ENCODE peak calls at places on chromosomes 4 and X, in six cellular contexts. H is tibial nerve, J is SK-N-SH, A is suprapubic skin, N is A549, I is GM12878. V is an unnamed sample. For H3K9me3, the result is how much of the 10 kb centered on the place peaks cover.

GRCh38 chr4:176981551-176981950 is 188.8 kb upstream of the VEGFC start:
- DNase-seq in H (no peak), N (no peak), I (no peak), J (no peak), A (no peak), V (no peak)

GRCh38 chr4:7273741-7274297 is 81.5 kb downstream of the SORCS2 start:
- DNase-seq in J (no peak), I (no peak), A (no peak), N (no peak), H (no peak), V (no peak)

GRCh38 chr4:133424611-133425010 is 275.5 kb downstream of the PCDH10 start:
- DNase-seq in N (no peak), I (no peak), J (no peak), A (no peak), H (no peak), V (no peak)

GRCh38 chr4:40749717-40750460 is at the start of gene NSUN7:
- DNase-seq in A (peak), H (no peak), N (peak), I (no peak), J (peak), V (peak)

GRCh38 chr4:171880136-171880535 is 66.9 kb downstream of the GALNTL6 start:
- DNase-seq in A (no peak), H (no peak), J (no peak), I (no peak), N (peak), V (no peak)

GRCh38 chr4:160318567-160319220 is 1215.8 kb downstream of the RAPGEF2 start:
- DNase-seq in I (no peak), N (no peak), A (no peak), J (no peak), H (no peak), V (no peak)

GRCh38 chrX:93404121-93404520 is 269.3 kb downstream of the NAP1L3 start:
- DNase-seq in N (no peak), H (no peak), I (no peak), A (no peak), J (no peak), V (no peak)

GRCh38 chr4:128427832-128428366 is 140.3 kb upstream of the PGRMC2 start:
- DNase-seq in N (peak), A (no peak), I (no peak), J (peak), H (peak), V (no peak)

GRCh38 chrX:10525381-10525780 is 95.0 kb downstream of the MID1 start:
- DNase-seq in I (no peak), A (no peak), N (no peak), H (no peak), J (no peak), V (no peak)

GRCh38 chr4:89266128-89266527 is 41.5 kb downstream of the GPRIN3 start:
- DNase-seq in A (no peak), I (no peak), N (no peak), J (no peak), H (no peak), V (no peak)

GRCh38 chr4:139961344-139961948 is 192.5 kb downstream of the MAML3 start:
- DNase-seq in J (no peak), N (no peak), H (no peak), I (no peak), A (no peak), V (no peak)

GRCh38 chr4:13599159-13599558 is 28.4 kb downstream of the BOD1L1 start:
- DNase-seq in I (no peak), N (no peak), A (no peak), H (no peak), J (peak), V (no peak)

GRCh38 chrX:107713205-107714195 is 62.1 kb downstream of the TSC22D3 start:
- DNase-seq in J (no peak), H (no peak), A (peak), N (no peak), I (no peak), V (peak)

GRCh38 chr4:158860856-158861255 is 92.0 kb downstream of the FNIP2 start:
- DNase-seq in H (no peak), J (no peak), I (peak), N (no peak), A (no peak), V (no peak)

GRCh38 chrX:56232221-56233082 is at the start of gene KLF8:
- DNase-seq in N (no peak), J (no peak), H (peak), A (peak), I (no peak), V (peak)

GRCh38 chr4:152278505-152279301 is 257.2 kb downstream of the FBXW7 start:
- DNase-seq in H (no peak), A (peak), N (no peak), J (no peak), I (peak), V (no peak)

GRCh38 chrX:77743720-77744119 is 42.3 kb downstream of the ATRX start:
- DNase-seq in J (no peak), N (no peak), I (no peak), H (no peak), A (no peak), V (no peak)

GRCh38 chr4:182788197-182788596 is 129.0 kb downstream of the DCTD start:
- DNase-seq in A (no peak), H (no peak), N (no peak), I (no peak), J (no peak), V (no peak)

GRCh38 chrX:1487401-1487800 is 34.7 kb upstream of the ASMTL start:
- DNase-seq in A (peak), J (no peak), N (no peak), I (no peak), H (no peak), V (peak)

GRCh38 chr4:38078590-38079381 is 118.6 kb downstream of the PTTG2 start:
- DNase-seq in A (no peak), J (no peak), H (no peak), N (no peak), I (no peak), V (no peak)

GRCh38 chr4:112093636-112094202 is 51.5 kb upstream of the FAM241A start:
- DNase-seq in J (no peak), N (no peak), A (no peak), H (no peak), I (no peak), V (no peak)

GRCh38 chrX:30513284-30513683 is 64.3 kb downstream of the TASL start:
- DNase-seq in H (no peak), N (no peak), I (no peak), J (peak), A (no peak), V (no peak)

GRCh38 chr4:182724414-182724813 is 192.8 kb downstream of the DCTD start:
- DNase-seq in J (peak), H (no peak), A (no peak), I (no peak), N (no peak), V (no peak)

GRCh38 chr4:137768881-137769280 is 236.6 kb upstream of the PCDH18 start:
- DNase-seq in A (no peak), H (no peak), J (no peak), I (no peak), N (no peak), V (no peak)

GRCh38 chrX:47169726-47170515 is 23.7 kb upstream of the UBA1 start:
- DNase-seq in J (peak), A (peak), N (no peak), I (no peak), H (no peak), V (no peak)

GRCh38 chr4:128384091-128384520 is 96.5 kb upstream of the PGRMC2 start:
- DNase-seq in J (no peak), I (no peak), H (no peak), A (no peak), N (no peak), V (no peak)

GRCh38 chrX:121114691-121115090 is 67.3 kb downstream of the GLUD2 start:
- DNase-seq in A (no peak), N (no peak), H (no peak), I (no peak), J (no peak), V (no peak)

GRCh38 chrX:155966876-155967275 is 30.6 kb upstream of the IL9R start:
- DNase-seq in I (peak), N (peak), A (no peak), H (no peak), J (peak), V (no peak)

GRCh38 chrX:54411732-54412131 is 28.5 kb upstream of the TSR2 start:
- DNase-seq in A (no peak), N (no peak), I (no peak), J (no peak), H (no peak), V (no peak)

GRCh38 chr4:56730097-56730496 is 49.0 kb upstream of the HOPX start:
- DNase-seq in J (no peak), A (no peak), N (no peak), I (no peak), H (no peak), V (no peak)

DNA sequence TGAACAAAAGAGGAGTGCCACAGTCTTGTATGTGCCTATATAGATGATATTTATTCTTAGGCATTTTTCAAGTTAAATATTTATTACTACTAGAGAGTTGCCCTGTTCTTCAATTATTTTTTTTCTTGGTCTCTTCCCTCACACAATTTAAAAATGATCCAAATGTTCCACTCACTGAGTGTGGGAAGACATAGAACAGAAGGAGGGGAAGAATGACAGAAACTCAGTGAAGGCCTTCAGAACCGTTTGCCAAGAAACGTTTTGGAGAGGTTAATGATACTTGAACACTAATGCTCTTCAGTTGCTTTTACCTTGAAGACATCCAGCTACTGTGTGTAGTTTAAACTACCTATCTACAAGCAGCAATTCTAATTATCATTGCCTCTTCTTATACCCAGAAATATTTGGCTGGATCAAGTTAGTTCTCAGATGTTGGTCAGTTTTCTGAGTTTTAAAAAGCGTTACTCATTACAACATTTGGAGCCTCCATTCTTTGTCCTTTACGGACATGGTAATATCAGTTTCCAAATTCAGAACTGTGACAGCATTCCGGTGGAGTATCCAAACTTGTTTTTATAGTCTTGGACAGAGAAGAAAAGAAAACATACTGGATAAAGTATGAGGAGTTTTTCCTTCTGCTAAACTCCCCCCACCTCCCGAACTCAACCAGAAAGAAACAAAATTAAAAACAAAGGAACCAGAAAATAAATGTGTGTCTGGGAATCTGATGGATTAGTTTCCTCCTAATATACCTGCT is 389.7 kb downstream of the SPRY1 start:
- DNase-seq in I (no peak), H (no peak), N (no peak), J (no peak), A (no peak), V (no peak)
- TF ChIP-seq EP300 in I (no peak), H (no peak), N (no peak), J (no peak), A (no peak), V (no peak)

GRCh38 chrX:72421797-72422196 is 116.1 kb upstream of the CITED1 start:
- DNase-seq in N (no peak), J (no peak), A (no peak), H (no peak), I (no peak), V (no peak)
- H3K9me3 ChIP-seq in N (under half), J (under half), A (under half), H (under half), I (under half), V (under half)

DNA sequence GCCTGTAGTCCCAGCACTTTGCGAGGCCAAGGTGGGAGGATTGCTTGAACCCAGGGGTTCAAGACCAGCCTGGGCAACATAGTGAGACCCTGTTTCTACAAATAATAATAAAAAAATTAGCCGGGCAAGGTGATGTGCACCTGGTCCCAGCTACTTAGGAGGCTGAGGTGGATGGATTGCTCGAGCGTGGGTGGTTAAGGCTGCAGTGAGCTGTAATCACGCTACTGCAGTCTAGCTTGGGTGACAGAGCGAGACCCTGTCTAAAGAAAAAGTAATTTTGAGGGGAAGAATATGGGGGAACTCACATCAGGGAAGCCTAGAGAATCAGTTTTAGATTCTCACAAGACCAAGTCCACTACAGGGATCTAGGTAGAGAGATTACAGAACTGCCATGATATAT is 28.9 kb upstream of the LCORL start:
- DNase-seq in H (no peak), A (no peak), N (no peak), I (no peak), J (no peak), V (no peak)
- TF ChIP-seq EP300 in H (no peak), A (no peak), N (no peak), I (no peak), J (no peak), V (no peak)

DNA sequence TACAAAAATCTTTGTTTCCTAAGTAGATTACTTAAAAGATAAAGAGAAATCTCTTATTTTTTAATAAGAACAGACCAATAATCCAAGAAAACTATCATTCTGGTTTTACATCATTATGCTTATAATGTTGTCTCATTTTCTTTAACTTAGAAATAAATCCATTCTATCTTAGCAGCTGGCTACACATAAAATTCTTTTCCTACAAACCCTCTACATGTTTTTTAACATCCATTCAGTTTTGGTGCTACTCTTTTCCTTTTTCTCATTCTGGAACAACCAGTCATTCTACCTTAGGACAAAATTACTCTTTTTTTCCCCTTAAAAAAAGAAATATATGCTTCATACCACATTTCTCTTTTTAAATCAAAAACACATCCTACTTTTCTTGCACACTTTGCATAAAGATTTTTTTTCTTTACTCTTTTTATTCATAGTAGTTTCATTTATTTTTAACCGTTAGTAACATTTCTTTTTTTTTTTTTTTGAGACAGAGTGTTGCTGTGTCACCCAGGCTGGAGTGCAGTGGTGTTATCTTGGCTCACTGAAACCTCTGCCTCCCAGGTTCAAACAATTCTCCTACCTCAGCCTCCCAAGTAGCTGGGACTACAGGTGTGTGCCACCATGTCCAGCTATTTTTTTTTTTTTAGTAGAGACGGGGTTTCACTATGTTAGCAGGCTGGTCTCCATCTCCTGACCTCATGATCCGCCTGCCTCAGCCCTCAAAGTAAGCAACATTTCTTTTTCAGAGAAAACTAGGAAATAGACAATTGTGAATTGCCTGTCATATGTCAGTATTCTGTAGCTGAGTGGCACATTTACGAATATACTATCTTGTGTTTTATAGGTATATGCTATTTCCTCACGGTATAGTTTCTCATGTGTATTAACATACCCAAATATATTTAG is 562.8 kb downstream of the ADGRL3 start:
- DNase-seq in I (no peak), H (no peak), A (no peak), J (no peak), N (no peak), V (no peak)
- H3K9me3 ChIP-seq in I (under half), H (under half), A (under half), J (under half), N (under half), V (under half)

GRCh38 chr4:65669008-65669971 is 999 bp downstream of the EPHA5 start:
- DNase-seq in N (no peak), J (peak), H (no peak), I (no peak), A (peak), V (peak)

GRCh38 chr4:65671402-65671801 is 1.1 kb upstream of the EPHA5 start:
- DNase-seq in J (no peak), H (no peak), A (no peak), N (no peak), I (no peak), V (no peak)

GRCh38 chr4:65668201-65669007 is 1.9 kb downstream of the EPHA5 start:
- DNase-seq in H (peak), A (peak), J (peak), I (no peak), N (no peak), V (peak)

GRCh38 chr4:65669981-65670330 is 333 bp downstream of the EPHA5 start:
- DNase-seq in J (no peak), N (no peak), H (no peak), I (no peak), A (no peak), V (no peak)

GRCh38 chr4:65670331-65671031 is at the start of gene EPHA5:
- DNase-seq in H (peak), N (no peak), J (peak), I (no peak), A (peak), V (peak)
- TF ChIP-seq EP300 in H (no peak), N (no peak), J (no peak), I (no peak), A (no peak), V (no peak)

DNA sequence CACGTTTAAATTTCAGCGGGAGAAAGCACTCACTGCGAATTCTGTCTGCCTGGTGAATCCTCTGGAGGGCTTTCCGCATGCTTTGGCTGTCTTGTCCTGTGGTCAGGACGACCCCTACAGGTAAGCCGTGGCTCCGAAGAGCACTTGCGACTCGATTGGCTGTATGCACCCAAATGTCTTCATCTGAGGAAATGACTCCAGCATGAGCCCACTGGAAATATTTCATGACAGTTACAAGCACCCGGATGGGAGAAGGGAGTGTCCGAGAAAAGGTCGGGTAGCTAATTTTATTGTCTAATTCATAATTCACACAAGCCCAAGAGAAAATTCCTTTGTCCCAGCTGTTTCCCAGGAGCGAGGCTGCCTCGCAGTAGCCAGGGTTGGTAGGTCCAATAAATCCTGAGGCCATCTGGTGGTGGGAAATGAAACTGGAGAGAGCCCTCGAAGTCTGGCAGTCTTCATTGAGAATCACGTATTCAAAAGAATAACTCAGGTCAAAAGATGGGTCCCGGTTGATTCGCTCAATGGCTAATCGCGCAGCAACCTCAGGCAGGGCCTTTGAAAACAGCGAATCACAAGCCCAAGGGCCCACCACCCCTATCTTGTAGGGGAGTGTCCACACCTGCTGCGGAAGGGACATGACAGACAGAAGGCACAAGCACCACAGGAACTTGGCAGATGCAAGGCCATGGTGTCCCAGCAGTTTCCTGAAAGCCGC is 6.6 kb downstream of the GUCY2F start:
- DNase-seq in A (no peak), J (peak), I (no peak), N (peak), H (peak), V (no peak)
- H3K9me3 ChIP-seq in A (under half), J (under half), I (under half), N (under half), H (under half), V (under half)

DNA sequence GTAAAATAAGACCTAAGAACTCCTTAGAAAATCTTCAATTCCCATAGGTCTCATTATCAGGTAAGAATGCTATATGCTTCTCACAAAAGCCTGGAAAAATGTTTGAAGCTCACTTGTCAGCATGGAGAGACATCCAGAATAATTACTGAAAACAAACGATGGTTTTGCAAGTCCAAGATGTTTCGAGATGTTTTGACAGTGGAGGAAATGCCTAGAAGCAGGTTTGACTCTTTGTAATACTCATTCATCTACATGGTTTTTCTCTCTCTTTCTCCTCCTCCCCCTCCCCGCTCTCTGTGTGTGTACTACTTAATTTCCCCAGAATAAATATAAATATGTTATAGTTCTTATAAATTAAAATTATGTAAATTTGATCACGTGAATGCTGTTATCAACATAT is 131.9 kb upstream of the NR3C2 start:
- DNase-seq in I (no peak), A (no peak), N (no peak), H (no peak), J (no peak), V (no peak)
- TF ChIP-seq EP300 in I (no peak), A (no peak), N (no peak), H (no peak), J (no peak), V (no peak)

DNA sequence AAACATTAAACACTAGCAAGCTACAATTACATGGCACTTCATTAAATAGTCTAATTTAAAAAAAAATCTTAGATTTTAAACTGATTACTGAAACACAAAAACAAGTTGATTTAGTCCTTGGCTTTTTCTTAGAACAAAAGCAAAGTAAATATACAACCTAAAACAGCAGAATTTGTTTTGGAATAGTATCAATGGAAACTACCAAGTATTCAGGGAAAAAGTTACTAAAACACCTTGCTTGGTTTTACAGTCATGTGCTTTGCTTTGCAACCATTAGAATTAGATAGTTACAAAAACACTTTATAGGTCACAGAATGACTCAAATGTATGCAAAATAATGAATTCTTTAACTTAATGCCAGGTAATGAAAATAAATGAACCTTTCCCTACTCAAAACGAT is 105.3 kb downstream of the CNOT6L start:
- DNase-seq in A (no peak), J (no peak), N (no peak), I (no peak), H (no peak), V (no peak)
- H3K9me3 ChIP-seq in A (under half), J (under half), N (under half), I (under half), H (under half), V (under half)